ENCODE peak calls at places on chromosomes 6 and 20, in four cellular contexts. One of them, this sample, is unnamed.

GRCh38 chr6:2899596-2899995 is 3.5 kb downstream of the SERPINB9 start:
- DNase-seq in IMR-90: no peak
- DNase-seq in H1: no peak
- DNase-seq in H9: no peak
- DNase-seq in this sample: no peak

GRCh38 chr20:57425150-57426013 is 34.2 kb downstream of the RBM38 start:
- DNase-seq in IMR-90: peak
- DNase-seq in H1: no peak
- DNase-seq in H9: peak
- DNase-seq in this sample: no peak

GRCh38 chr6:85111481-85112001 is 338.3 kb upstream of the NT5E start:
- DNase-seq in IMR-90: no peak
- DNase-seq in H1: no peak
- DNase-seq in H9: no peak
- DNase-seq in this sample: peak

GRCh38 chr6:20686142-20686541 is 151.9 kb downstream of the CDKAL1 start:
- DNase-seq in IMR-90: no peak
- DNase-seq in H1: no peak
- DNase-seq in H9: peak
- DNase-seq in this sample: no peak

GRCh38 chr6:56959938-56960337 is 5.0 kb downstream of the BEND6 start:
- DNase-seq in IMR-90: peak
- DNase-seq in H1: no peak
- DNase-seq in H9: no peak
- DNase-seq in this sample: no peak

GRCh38 chr6:79065232-79065631 is 12.8 kb downstream of the PHIP start:
- DNase-seq in IMR-90: no peak
- DNase-seq in H1: no peak
- DNase-seq in H9: no peak
- DNase-seq in this sample: no peak

GRCh38 chr20:4813839-4814695 is 92.4 kb downstream of the PRND start:
- DNase-seq in IMR-90: no peak
- DNase-seq in H1: no peak
- DNase-seq in H9: no peak
- DNase-seq in this sample: no peak

GRCh38 chr20:38875170-38875993 is 50.8 kb upstream of the FAM83D start:
- DNase-seq in IMR-90: no peak
- DNase-seq in H1: no peak
- DNase-seq in H9: no peak
- DNase-seq in this sample: no peak

GRCh38 chr20:33084722-33085121 is 5.3 kb downstream of the BPIFB4 start:
- DNase-seq in IMR-90: no peak
- DNase-seq in H1: no peak
- DNase-seq in H9: no peak
- DNase-seq in this sample: no peak

GRCh38 chr6:113833537-113833936 is 23.6 kb upstream of the MARCKS start:
- DNase-seq in IMR-90: peak
- DNase-seq in H1: no peak
- DNase-seq in H9: no peak
- DNase-seq in this sample: no peak

GRCh38 chr6:69594405-69594804 is 202.4 kb downstream of the LMBRD1 start:
- DNase-seq in IMR-90: no peak
- DNase-seq in H1: no peak
- DNase-seq in H9: no peak
- DNase-seq in this sample: no peak

GRCh38 chr6:169559001-169559441 is 142.8 kb downstream of the WDR27 start:
- DNase-seq in IMR-90: peak
- DNase-seq in H1: no peak
- DNase-seq in H9: no peak
- DNase-seq in this sample: no peak

GRCh38 chr6:145336119-145336518 is 399.2 kb downstream of the EPM2A start:
- DNase-seq in IMR-90: no peak
- DNase-seq in H1: no peak
- DNase-seq in H9: no peak
- DNase-seq in this sample: no peak

GRCh38 chr20:25543068-25543467 is 42.3 kb downstream of the NINL start:
- DNase-seq in IMR-90: peak
- DNase-seq in H1: no peak
- DNase-seq in H9: no peak
- DNase-seq in this sample: no peak

GRCh38 chr20:32780749-32781402 is 18.7 kb downstream of the DNMT3B start:
- DNase-seq in IMR-90: no peak
- DNase-seq in H1: no peak
- DNase-seq in H9: peak
- DNase-seq in this sample: peak

GRCh38 chr6:103715269-103715668 is 1144.5 kb downstream of the HACE1 start:
- DNase-seq in IMR-90: no peak
- DNase-seq in H1: no peak
- DNase-seq in H9: no peak
- DNase-seq in this sample: no peak

GRCh38 chr6:3540980-3541379 is 84.1 kb upstream of the SLC22A23 start:
- DNase-seq in IMR-90: no peak
- DNase-seq in H1: peak
- DNase-seq in H9: no peak
- DNase-seq in this sample: no peak

GRCh38 chr6:81894788-81895221 is 142.3 kb upstream of the TENT5A start:
- DNase-seq in IMR-90: peak
- DNase-seq in H1: no peak
- DNase-seq in H9: no peak
- DNase-seq in this sample: peak

GRCh38 chr20:61253264-61253639 is 1.2 kb downstream of the CDH4 start:
- DNase-seq in IMR-90: peak
- DNase-seq in H1: peak
- DNase-seq in H9: peak
- DNase-seq in this sample: peak

GRCh38 chr6:32244946-32245398 is 21.1 kb upstream of the NOTCH4 start:
- DNase-seq in IMR-90: peak
- DNase-seq in H1: peak
- DNase-seq in H9: peak
- DNase-seq in this sample: peak

GRCh38 chr20:43534791-43535350 is 24.0 kb upstream of the SGK2 start:
- DNase-seq in IMR-90: no peak
- DNase-seq in H1: no peak
- DNase-seq in H9: no peak
- DNase-seq in this sample: no peak

GRCh38 chr6:33781105-33781975 is 7.6 kb downstream of the LEMD2 start:
- DNase-seq in IMR-90: no peak
- DNase-seq in H1: peak
- DNase-seq in H9: peak
- DNase-seq in this sample: peak

GRCh38 chr6:118875672-118876071 is 18.3 kb upstream of the ASF1A start:
- DNase-seq in IMR-90: no peak
- DNase-seq in H1: no peak
- DNase-seq in H9: no peak
- DNase-seq in this sample: no peak

GRCh38 chr20:54554006-54554405 is 78.6 kb downstream of the DOK5 start:
- DNase-seq in IMR-90: no peak
- DNase-seq in H1: no peak
- DNase-seq in H9: no peak
- DNase-seq in this sample: no peak

GRCh38 chr6:34246563-34247391 is 2.0 kb downstream of the SMIM29 start:
- DNase-seq in IMR-90: peak
- DNase-seq in H1: peak
- DNase-seq in H9: peak
- DNase-seq in this sample: no peak

GRCh38 chr6:22146581-22147468 is 150.0 kb downstream of the PRL start:
- DNase-seq in IMR-90: no peak
- DNase-seq in H1: no peak
- DNase-seq in H9: no peak
- DNase-seq in this sample: no peak

GRCh38 chr6:156933201-156934053 is 156.2 kb downstream of the ARID1B start:
- DNase-seq in IMR-90: no peak
- DNase-seq in H1: no peak
- DNase-seq in H9: peak
- DNase-seq in this sample: peak

DNA sequence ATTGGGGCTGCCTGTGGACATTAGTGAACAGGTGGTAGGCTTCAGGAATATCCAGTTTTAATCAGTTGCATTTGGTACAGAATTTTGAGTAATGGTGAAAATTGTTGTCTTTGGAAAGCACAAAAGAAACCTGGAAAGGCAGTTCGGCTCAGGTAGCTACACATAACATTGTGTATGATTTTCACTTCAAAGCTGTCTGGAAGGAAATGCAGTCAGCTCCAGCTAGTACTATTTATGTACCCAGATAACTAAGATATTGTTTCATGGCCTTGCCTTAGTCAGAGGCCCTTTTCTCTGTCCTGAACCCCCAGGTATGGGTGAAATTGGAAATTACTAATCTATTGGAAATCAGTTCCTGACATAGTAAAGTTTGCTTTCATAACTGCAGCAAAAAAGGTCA is 195.6 kb upstream of the UST start:
- DNase-seq in IMR-90: no peak
- DNase-seq in H1: no peak
- DNase-seq in H9: no peak
- DNase-seq in this sample: no peak
- H2BK15ac ChIP-seq in IMR-90: no peak
- H2BK15ac ChIP-seq in H1: no peak
- H2BK15ac ChIP-seq in H9: no peak
- H2BK15ac ChIP-seq in this sample: no peak

GRCh38 chr6:144159231-144159630 is 8.9 kb downstream of the STX11 start:
- DNase-seq in IMR-90: no peak
- DNase-seq in H1: no peak
- DNase-seq in H9: no peak
- DNase-seq in this sample: no peak

GRCh38 chr6:144159727-144160126 is 9.4 kb downstream of the STX11 start:
- DNase-seq in IMR-90: no peak
- DNase-seq in H1: no peak
- DNase-seq in H9: no peak
- DNase-seq in this sample: no peak

GRCh38 chr6:144158133-144158532 is 7.8 kb downstream of the STX11 start:
- DNase-seq in IMR-90: peak
- DNase-seq in H1: no peak
- DNase-seq in H9: no peak
- DNase-seq in this sample: no peak

GRCh38 chr6:144161970-144162369 is 11.7 kb downstream of the STX11 start:
- DNase-seq in IMR-90: no peak
- DNase-seq in H1: no peak
- DNase-seq in H9: no peak
- DNase-seq in this sample: no peak

GRCh38 chr6:144160452-144160851 is 10.1 kb downstream of the STX11 start:
- DNase-seq in IMR-90: no peak
- DNase-seq in H1: no peak
- DNase-seq in H9: no peak
- DNase-seq in this sample: no peak
- H3K23ac ChIP-seq in IMR-90: no peak
- H3K23ac ChIP-seq in H1: no peak
- H3K23ac ChIP-seq in H9: no peak
- H3K23ac ChIP-seq in this sample: no peak

GRCh38 chr6:52546192-52546591 is 30.7 kb downstream of the TRAM2 start:
- DNase-seq in IMR-90: no peak
- DNase-seq in H1: no peak
- DNase-seq in H9: no peak
- DNase-seq in this sample: no peak

GRCh38 chr6:52544325-52545022 is 32.4 kb downstream of the TRAM2 start:
- DNase-seq in IMR-90: peak
- DNase-seq in H1: no peak
- DNase-seq in H9: no peak
- DNase-seq in this sample: no peak

GRCh38 chr6:52545844-52546119 is 31.1 kb downstream of the TRAM2 start:
- DNase-seq in IMR-90: no peak
- DNase-seq in H1: no peak
- DNase-seq in H9: no peak
- DNase-seq in this sample: no peak

GRCh38 chr6:52543729-52544324 is 33.0 kb downstream of the TRAM2 start:
- DNase-seq in IMR-90: peak
- DNase-seq in H1: no peak
- DNase-seq in H9: no peak
- DNase-seq in this sample: no peak

DNA sequence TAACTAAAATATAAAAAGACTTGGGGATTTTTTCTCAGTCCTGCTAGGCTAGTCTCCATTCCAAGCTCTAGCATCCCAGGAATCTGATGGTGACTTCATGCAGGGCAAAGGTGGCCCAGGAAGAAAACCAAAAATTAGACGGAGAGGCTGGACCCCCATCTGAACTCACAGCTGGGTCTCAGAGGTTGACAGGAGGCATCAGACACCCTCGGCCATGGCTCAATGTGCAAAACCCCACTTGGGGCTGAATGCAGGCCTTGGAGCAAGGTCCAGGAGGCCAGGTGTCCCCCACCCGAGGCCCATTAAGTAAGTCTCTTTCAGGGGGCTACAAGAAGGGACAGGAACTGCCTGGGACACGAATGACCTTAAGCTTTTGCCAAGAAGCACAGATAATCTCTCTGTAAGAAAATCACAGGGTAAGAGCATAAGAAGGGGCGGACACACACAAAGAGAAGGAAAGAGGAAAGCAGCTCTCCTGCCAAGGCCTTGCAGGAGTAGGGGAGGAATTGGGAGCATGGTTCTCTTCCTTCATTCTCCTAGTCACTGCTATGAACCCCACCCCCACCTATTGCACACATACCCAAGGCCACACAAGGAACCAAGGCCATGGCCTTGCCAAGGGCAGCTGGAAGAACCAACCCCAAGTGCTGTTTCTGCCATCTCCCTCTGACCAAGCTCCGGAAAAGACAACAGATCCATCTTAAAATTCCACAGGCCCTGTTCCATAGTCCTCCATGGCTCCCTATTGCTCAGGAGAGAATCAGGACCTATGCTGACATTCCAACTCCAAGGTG is 31.6 kb downstream of the TRAM2 start:
- DNase-seq in IMR-90: peak
- DNase-seq in H1: no peak
- DNase-seq in H9: no peak
- DNase-seq in this sample: no peak
- H3K14ac ChIP-seq in IMR-90: peak
- H3K14ac ChIP-seq in H1: no peak
- H3K14ac ChIP-seq in H9: no peak
- H3K14ac ChIP-seq in this sample: no peak

GRCh38 chr6:149714442-149714841 is 3.5 kb downstream of the LATS1 start:
- DNase-seq in IMR-90: no peak
- DNase-seq in H1: no peak
- DNase-seq in H9: no peak
- DNase-seq in this sample: no peak

GRCh38 chr6:149716181-149716580 is 1.7 kb downstream of the LATS1 start:
- DNase-seq in IMR-90: no peak
- DNase-seq in H1: no peak
- DNase-seq in H9: no peak
- DNase-seq in this sample: no peak

GRCh38 chr6:149717255-149717587 is 680 bp downstream of the LATS1 start:
- DNase-seq in IMR-90: no peak
- DNase-seq in H1: no peak
- DNase-seq in H9: no peak
- DNase-seq in this sample: no peak

GRCh38 chr6:149716584-149716983 is 1.3 kb downstream of the LATS1 start:
- DNase-seq in IMR-90: peak
- DNase-seq in H1: no peak
- DNase-seq in H9: no peak
- DNase-seq in this sample: no peak

DNA sequence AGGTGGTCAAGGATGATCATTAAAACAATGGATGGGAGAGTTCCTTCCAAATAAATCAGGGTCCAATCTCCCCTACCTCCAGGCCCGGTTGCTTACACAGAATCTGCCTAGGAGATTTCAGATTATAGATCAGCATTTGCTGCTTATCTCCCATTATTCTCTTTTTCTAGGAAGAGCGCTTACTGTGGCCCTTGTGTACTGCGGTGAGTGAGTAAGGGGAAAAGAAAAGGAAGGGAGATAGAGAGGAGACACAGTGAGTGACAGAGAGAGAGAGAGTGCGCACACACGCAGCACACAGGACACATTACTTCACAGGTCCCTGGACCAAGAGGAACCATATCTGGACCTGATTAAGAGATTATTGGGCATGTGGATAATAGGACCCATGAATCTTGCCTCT is 6.2 kb downstream of the LATS1 start:
- DNase-seq in IMR-90: no peak
- DNase-seq in H1: no peak
- DNase-seq in H9: no peak
- DNase-seq in this sample: no peak
- H2BK15ac ChIP-seq in IMR-90: no peak
- H2BK15ac ChIP-seq in H1: no peak
- H2BK15ac ChIP-seq in H9: no peak
- H2BK15ac ChIP-seq in this sample: no peak